ENCODE peak calls at places on chromosomes 2 and 18, in seven cellular contexts. P, J, G, T, C, K and F are unnamed samples.

GRCh38 chr2:91442246-91442905 is 2750.9 kb downstream of the RPIA start:
- DNase-seq in P (peak), J (no peak), G (no peak), T (peak), C (no peak), K (no peak), F (no peak)

GRCh38 chr2:41329075-41329474 is 718.7 kb upstream of the PKDCC start:
- DNase-seq in P (no peak), J (no peak), G (no peak), T (no peak), C (no peak), K (no peak), F (no peak)

GRCh38 chr2:157196956-157197355 is 60.5 kb upstream of the GALNT5 start:
- DNase-seq in P (no peak), J (no peak), G (no peak), T (no peak), C (no peak), K (no peak), F (no peak)

GRCh38 chr2:63131196-63131595 is 80.6 kb downstream of the OTX1 start:
- DNase-seq in P (no peak), J (no peak), G (no peak), T (no peak), C (no peak), K (no peak), F (no peak)

GRCh38 chr18:1708006-1708405 is 803.3 kb downstream of the ADCYAP1 start:
- DNase-seq in P (no peak), J (no peak), G (no peak), T (no peak), C (no peak), K (no peak), F (no peak)

GRCh38 chr2:173545364-173545734 is 190.7 kb downstream of the CDCA7 start:
- DNase-seq in P (no peak), J (no peak), G (no peak), T (no peak), C (no peak), K (no peak), F (no peak)

GRCh38 chr18:10202947-10203346 is 251.5 kb upstream of the APCDD1 start:
- DNase-seq in P (no peak), J (no peak), G (no peak), T (no peak), C (no peak), K (no peak), F (no peak)

GRCh38 chr2:74259191-74259590 is 60.8 kb downstream of the MTHFD2 start:
- DNase-seq in P (no peak), J (no peak), G (no peak), T (no peak), C (no peak), K (no peak), F (no peak)

GRCh38 chr2:102444233-102444632 is 21.3 kb downstream of the IL18RAP start:
- DNase-seq in P (no peak), J (no peak), G (no peak), T (no peak), C (no peak), K (no peak), F (no peak)

GRCh38 chr2:9252002-9252357 is 45.4 kb downstream of the ASAP2 start:
- DNase-seq in P (no peak), J (no peak), G (no peak), T (no peak), C (no peak), K (no peak), F (no peak)

GRCh38 chr18:48405108-48405507 is 4.1 kb downstream of the ZBTB7C start:
- DNase-seq in P (no peak), J (no peak), G (no peak), T (no peak), C (no peak), K (no peak), F (no peak)

GRCh38 chr2:109348645-109349554 is 219.9 kb downstream of the SH3RF3 start:
- DNase-seq in P (no peak), J (no peak), G (no peak), T (no peak), C (no peak), K (no peak), F (no peak)

GRCh38 chr18:50709215-50709614 is 110.6 kb downstream of the MRO start:
- DNase-seq in P (no peak), J (no peak), G (no peak), T (no peak), C (no peak), K (no peak), F (no peak)

GRCh38 chr2:121886059-121886458 is 130.6 kb downstream of the TSN start:
- DNase-seq in P (no peak), J (no peak), G (no peak), T (no peak), C (no peak), K (no peak), F (no peak)

GRCh38 chr18:62976227-62976626 is 260.9 kb downstream of the PHLPP1 start:
- DNase-seq in P (no peak), J (no peak), G (no peak), T (no peak), C (no peak), K (no peak), F (no peak)

GRCh38 chr2:31334311-31335026 is 80.1 kb downstream of the XDH start:
- DNase-seq in P (no peak), J (no peak), G (no peak), T (no peak), C (no peak), K (no peak), F (no peak)

GRCh38 chr2:27509326-27509725 is 12.7 kb downstream of the GCKR start:
- DNase-seq in P (no peak), J (peak), G (no peak), T (no peak), C (no peak), K (no peak), F (peak)

GRCh38 chr2:232368311-232368731 is 10.2 kb upstream of the ALPP start:
- DNase-seq in P (no peak), J (no peak), G (peak), T (no peak), C (no peak), K (no peak), F (no peak)

GRCh38 chr2:10873790-10874437 is 37.8 kb upstream of the KCNF1 start:
- DNase-seq in P (no peak), J (no peak), G (no peak), T (no peak), C (no peak), K (no peak), F (no peak)

GRCh38 chr18:35732652-35733051 is 151.1 kb downstream of the GALNT1 start:
- DNase-seq in P (no peak), J (no peak), G (no peak), T (no peak), C (no peak), K (no peak), F (no peak)

GRCh38 chr18:25351280-25351772 is 640 bp downstream of the ZNF521 start:
- DNase-seq in P (no peak), J (no peak), G (no peak), T (no peak), C (no peak), K (no peak), F (no peak)

GRCh38 chr2:46082531-46083485 is 214.4 kb upstream of the EPAS1 start:
- DNase-seq in P (no peak), J (no peak), G (no peak), T (no peak), C (no peak), K (no peak), F (no peak)

GRCh38 chr2:232611559-232612218 is 21.7 kb upstream of the EFHD1 start:
- DNase-seq in P (peak), J (peak), G (peak), T (peak), C (peak), K (peak), F (no peak)

GRCh38 chr2:190599546-190600220 is 49.2 kb upstream of the NAB1 start:
- DNase-seq in P (no peak), J (no peak), G (no peak), T (no peak), C (no peak), K (no peak), F (no peak)

GRCh38 chr2:220451438-220451837 is 824.0 kb downstream of the SLC4A3 start:
- DNase-seq in P (no peak), J (no peak), G (no peak), T (no peak), C (no peak), K (no peak), F (no peak)

GRCh38 chr2:100104718-100105677 is 37.4 kb downstream of the AFF3 start:
- DNase-seq in P (no peak), J (no peak), G (peak), T (peak), C (peak), K (no peak), F (no peak)

GRCh38 chr2:105641389-105641811 is 103.3 kb upstream of the NCK2 start:
- DNase-seq in P (no peak), J (no peak), G (no peak), T (no peak), C (peak), K (peak), F (no peak)

GRCh38 chr2:129248183-129248582 is 731.3 kb upstream of the RAB6C start:
- DNase-seq in P (no peak), J (no peak), G (no peak), T (no peak), C (no peak), K (no peak), F (no peak)

GRCh38 chr18:76354348-76354747 is 140.7 kb downstream of the ZNF516 start:
- DNase-seq in P (no peak), J (no peak), G (no peak), T (no peak), C (no peak), K (no peak), F (no peak)

GRCh38 chr2:59684101-59684770 is 869.2 kb downstream of the BCL11A start:
- DNase-seq in P (no peak), J (no peak), G (no peak), T (no peak), C (no peak), K (no peak), F (no peak)

GRCh38 chr2:10041711-10042110 is 1.6 kb upstream of the KLF11 start:
- DNase-seq in P (no peak), J (no peak), G (no peak), T (no peak), C (no peak), K (no peak), F (no peak)

GRCh38 chr18:76524477-76524876 is 29.4 kb upstream of the ZNF516 start:
- DNase-seq in P (no peak), J (no peak), G (no peak), T (no peak), C (no peak), K (no peak), F (no peak)

GRCh38 chr2:72141032-72141645 is 6.5 kb downstream of the CYP26B1 start:
- DNase-seq in P (no peak), J (no peak), G (no peak), T (no peak), C (no peak), K (no peak), F (no peak)

GRCh38 chr2:69082430-69082997 is 69.5 kb downstream of the ANTXR1 start:
- DNase-seq in P (no peak), J (peak), G (no peak), T (no peak), C (peak), K (no peak), F (no peak)